ENCODE peak calls at places on chromosomes 7 and 10, in eight cellular contexts. One of them, this sample, is unnamed.

GRCh38 chr7:120735791-120736190 is 122.2 kb downstream of the TSPAN12 start:
- DNase-seq in heart right ventricle: no peak
- DNase-seq in left kidney: no peak
- DNase-seq in activated effector memory CD4-positive, alpha-beta T cell treated with Interleukin-2 at 50 U/mL for 16 hours: no peak
- DNase-seq in WTC11: no peak
- DNase-seq in NCI-H510A: no peak
- DNase-seq in germinal center: no peak
- DNase-seq in NCI-H146: no peak
- DNase-seq in this sample: no peak

GRCh38 chr7:134854816-134855215 is 75.4 kb downstream of the CALD1 start:
- DNase-seq in heart right ventricle: no peak
- DNase-seq in left kidney: peak; percentile 39
- DNase-seq in activated effector memory CD4-positive, alpha-beta T cell treated with Interleukin-2 at 50 U/mL for 16 hours: no peak
- DNase-seq in WTC11: no peak
- DNase-seq in NCI-H510A: no peak
- DNase-seq in germinal center: no peak
- DNase-seq in NCI-H146: no peak
- DNase-seq in this sample: no peak

GRCh38 chr7:118183254-118183585 is 744 bp upstream of the LSM8 start:
- DNase-seq in heart right ventricle: no peak
- DNase-seq in left kidney: peak; percentile 54
- DNase-seq in activated effector memory CD4-positive, alpha-beta T cell treated with Interleukin-2 at 50 U/mL for 16 hours: no peak
- DNase-seq in WTC11: no peak
- DNase-seq in NCI-H510A: no peak
- DNase-seq in germinal center: no peak
- DNase-seq in NCI-H146: peak; percentile 23
- DNase-seq in this sample: no peak

GRCh38 chr10:32954545-32955298 is 3.3 kb downstream of the ITGB1 start:
- DNase-seq in heart right ventricle: no peak
- DNase-seq in left kidney: no peak
- DNase-seq in activated effector memory CD4-positive, alpha-beta T cell treated with Interleukin-2 at 50 U/mL for 16 hours: no peak
- DNase-seq in WTC11: no peak
- DNase-seq in NCI-H510A: no peak
- DNase-seq in germinal center: no peak
- DNase-seq in NCI-H146: no peak
- DNase-seq in this sample: no peak

GRCh38 chr7:83305027-83305426 is 142.3 kb upstream of the PCLO start:
- DNase-seq in heart right ventricle: no peak
- DNase-seq in left kidney: no peak
- DNase-seq in activated effector memory CD4-positive, alpha-beta T cell treated with Interleukin-2 at 50 U/mL for 16 hours: no peak
- DNase-seq in WTC11: no peak
- DNase-seq in NCI-H510A: no peak
- DNase-seq in germinal center: no peak
- DNase-seq in NCI-H146: no peak
- DNase-seq in this sample: no peak

GRCh38 chr7:89988070-89988469 is 166.2 kb upstream of the STEAP1 start:
- DNase-seq in heart right ventricle: no peak
- DNase-seq in left kidney: no peak
- DNase-seq in activated effector memory CD4-positive, alpha-beta T cell treated with Interleukin-2 at 50 U/mL for 16 hours: no peak
- DNase-seq in WTC11: no peak
- DNase-seq in NCI-H510A: no peak
- DNase-seq in germinal center: no peak
- DNase-seq in NCI-H146: no peak
- DNase-seq in this sample: no peak

GRCh38 chr10:4847580-4848020 is 21.6 kb downstream of the AKR1E2 start:
- DNase-seq in heart right ventricle: no peak
- DNase-seq in left kidney: peak; percentile 30
- DNase-seq in activated effector memory CD4-positive, alpha-beta T cell treated with Interleukin-2 at 50 U/mL for 16 hours: no peak
- DNase-seq in WTC11: no peak
- DNase-seq in NCI-H510A: no peak
- DNase-seq in germinal center: no peak
- DNase-seq in NCI-H146: no peak
- DNase-seq in this sample: no peak

GRCh38 chr7:105723582-105723981 is 142.3 kb upstream of the EFCAB10 start:
- DNase-seq in heart right ventricle: no peak
- DNase-seq in left kidney: peak; percentile 53
- DNase-seq in activated effector memory CD4-positive, alpha-beta T cell treated with Interleukin-2 at 50 U/mL for 16 hours: no peak
- DNase-seq in WTC11: peak; percentile 47
- DNase-seq in NCI-H510A: peak; percentile 41
- DNase-seq in germinal center: no peak
- DNase-seq in NCI-H146: peak; percentile 63
- DNase-seq in this sample: no peak

GRCh38 chr7:155811560-155811894 is 736 bp downstream of the SHH start:
- DNase-seq in heart right ventricle: no peak
- DNase-seq in left kidney: no peak
- DNase-seq in activated effector memory CD4-positive, alpha-beta T cell treated with Interleukin-2 at 50 U/mL for 16 hours: no peak
- DNase-seq in WTC11: no peak
- DNase-seq in NCI-H510A: no peak
- DNase-seq in germinal center: no peak
- DNase-seq in NCI-H146: no peak
- DNase-seq in this sample: no peak

This sample was measured in GM12878.